ENCODE peak calls at places on chromosomes 4 and X, in seven cellular contexts. Q is OCI-LY7, W is right cardiac atrium, E is ovary, X is mammary epithelial cell, N is AG04450, U is SJSA1. B is an unnamed sample.

GRCh38 chrX:9662148-9662547 is 103.5 kb downstream of the GPR143 start:
- DNase-seq in Q (no peak), W (no peak), E (no peak), X (no peak), N (no peak), U (peak; percentile 65), B (no peak)

GRCh38 chr4:186755550-186756519 is 32.2 kb upstream of the FAT1 start:
- DNase-seq in Q (no peak), W (no peak), E (no peak), X (no peak), N (no peak), U (no peak), B (no peak)

GRCh38 chrX:9873952-9874351 is 87.7 kb downstream of the SHROOM2 start:
- DNase-seq in Q (peak; percentile 45), W (peak; percentile 59), E (no peak), X (no peak), N (no peak), U (no peak), B (no peak)

GRCh38 chr4:133095591-133095990 is 53.5 kb upstream of the PCDH10 start:
- DNase-seq in Q (no peak), W (no peak), E (no peak), X (no peak), N (no peak), U (no peak), B (no peak)

GRCh38 chrX:39736219-39737211 is 361.2 kb downstream of the BCOR start:
- DNase-seq in Q (no peak), W (peak; percentile 95), E (peak; percentile 77), X (peak; percentile 48), N (no peak), U (peak; percentile 80), B (peak; percentile 83)

GRCh38 chr4:147103403-147103946 is 157.8 kb upstream of the TTC29 start:
- DNase-seq in Q (no peak), W (peak; percentile 64), E (peak; percentile 34), X (peak; percentile 83), N (peak; percentile 81), U (peak; percentile 68), B (no peak)

GRCh38 chr4:119589165-119589564 is 39.4 kb downstream of the PDE5A start:
- DNase-seq in Q (no peak), W (no peak), E (no peak), X (no peak), N (no peak), U (no peak), B (no peak)

GRCh38 chrX:21590012-21590776 is 67.9 kb downstream of the KLHL34 start:
- DNase-seq in Q (no peak), W (no peak), E (no peak), X (no peak), N (no peak), U (no peak), B (no peak)

GRCh38 chrX:2679534-2680485 is 11.3 kb upstream of the CD99 start:
- DNase-seq in Q (no peak), W (no peak), E (no peak), X (no peak), N (no peak), U (no peak), B (no peak)
- H3K27ac ChIP-seq in Q (no peak overlapping the region), W (no peak overlapping the region), E (no peak overlapping the region), X (no peak overlapping the region), N (peak overlapping the region; percentile 21), U (no peak overlapping the region), B (no peak overlapping the region)

GRCh38 chr4:26173619-26174018 is 147.2 kb upstream of the RBPJ start:
- DNase-seq in Q (no peak), W (no peak), E (no peak), X (no peak), N (peak; percentile 84), U (peak; percentile 58), B (peak; percentile 59)
- H3K27ac ChIP-seq in Q (no peak overlapping the region), W (no peak overlapping the region), E (no peak overlapping the region), X (no peak overlapping the region), N (peak overlapping the region; percentile 75), U (no peak overlapping the region), B (no peak overlapping the region)

DNA sequence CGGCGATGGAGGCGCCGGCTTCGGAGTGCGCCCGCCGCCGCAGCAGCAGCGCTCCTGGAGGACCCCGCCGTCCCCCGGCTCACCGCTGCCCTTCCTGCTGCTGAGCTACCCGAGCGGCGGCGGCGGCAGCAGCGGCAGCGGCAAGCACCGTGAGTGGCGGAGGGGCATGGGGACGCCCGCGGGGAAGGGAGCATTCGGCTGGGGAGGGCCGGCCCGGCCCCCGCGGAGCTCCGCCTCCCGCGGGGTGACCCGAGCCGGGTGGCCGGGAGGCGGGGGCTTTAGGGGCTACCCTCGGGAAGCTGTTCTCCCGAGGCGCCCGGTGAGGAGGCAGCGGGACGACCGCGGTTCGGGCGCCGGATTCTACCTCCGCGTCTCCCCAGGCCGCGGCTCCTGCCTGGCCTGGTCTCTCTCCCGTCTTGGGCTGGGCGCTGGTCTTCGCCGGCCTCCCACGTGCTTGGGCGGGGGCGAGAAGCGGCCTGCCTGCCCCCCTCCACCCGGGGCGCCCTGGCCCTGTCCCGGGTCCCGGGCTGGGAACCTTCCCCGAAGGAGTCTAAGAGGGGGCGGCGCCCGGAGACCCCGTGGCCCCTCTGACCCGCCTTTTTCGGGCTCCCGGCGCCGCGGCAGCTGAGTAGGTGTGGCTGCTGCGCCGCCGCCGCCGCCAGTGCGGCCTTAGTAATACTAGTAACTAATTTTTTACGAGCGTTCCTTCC is 16.5 kb upstream of the RUFY3 start:
- DNase-seq in Q (peak; percentile 77), W (peak; percentile 91), E (peak; percentile 71), X (peak; percentile 81), N (no peak), U (peak; percentile 73), B (peak; percentile 87)
- H3K27ac ChIP-seq in Q (peak overlapping the region; percentile 77), W (peak overlapping the region; percentile 97), E (peak overlapping the region; percentile 93), X (peak overlapping the region; percentile 73), N (peak overlapping the region; percentile 54), U (peak overlapping the region; percentile 62), B (peak overlapping the region; percentile 98)

GRCh38 chr4:1834047-1834769 is 21.7 kb downstream of the LETM1 start:
- DNase-seq in Q (no peak), W (peak; percentile 36), E (no peak), X (no peak), N (no peak), U (no peak), B (no peak)
- H3K27ac ChIP-seq in Q (peak overlapping the region; percentile 19), W (no peak overlapping the region), E (no peak overlapping the region), X (no peak overlapping the region), N (no peak overlapping the region), U (no peak overlapping the region), B (no peak overlapping the region)

GRCh38 chrX:80181079-80181478 is 166.5 kb downstream of the TBX22 start:
- DNase-seq in Q (no peak), W (no peak), E (no peak), X (no peak), N (no peak), U (no peak), B (no peak)

GRCh38 chrX:80184854-80185253 is 170.3 kb downstream of the TBX22 start:
- DNase-seq in Q (no peak), W (no peak), E (no peak), X (no peak), N (no peak), U (no peak), B (no peak)
- H3K27ac ChIP-seq in Q (no peak overlapping the region), W (no peak overlapping the region), E (no peak overlapping the region), X (no peak overlapping the region), N (no peak overlapping the region), U (no peak overlapping the region), B (no peak overlapping the region)

GRCh38 chrX:100635989-100636320 is 651 bp downstream of the TSPAN6 start:
- DNase-seq in Q (no peak), W (no peak), E (no peak), X (no peak), N (no peak), U (no peak), B (no peak)
- H3K27ac ChIP-seq in Q (no peak overlapping the region), W (peak overlapping the region; percentile 30), E (peak overlapping the region; percentile 80), X (peak overlapping the region; percentile 61), N (no peak overlapping the region), U (peak overlapping the region; percentile 34), B (peak overlapping the region; percentile 46)

GRCh38 chr4:36385951-36386561 is 104.6 kb downstream of the DTHD1 start:
- DNase-seq in Q (peak; percentile 34), W (no peak), E (no peak), X (no peak), N (no peak), U (no peak), B (no peak)
- H3K27ac ChIP-seq in Q (no peak overlapping the region), W (no peak overlapping the region), E (no peak overlapping the region), X (no peak overlapping the region), N (no peak overlapping the region), U (no peak overlapping the region), B (no peak overlapping the region)

GRCh38 chr4:141130947-141131545 is 2.2 kb downstream of the RNF150 start:
- DNase-seq in Q (no peak), W (no peak), E (no peak), X (no peak), N (no peak), U (no peak), B (no peak)
- H3K27ac ChIP-seq in Q (no peak overlapping the region), W (peak overlapping the region; percentile 76), E (peak overlapping the region; percentile 73), X (no peak overlapping the region), N (no peak overlapping the region), U (no peak overlapping the region), B (no peak overlapping the region)

DNA sequence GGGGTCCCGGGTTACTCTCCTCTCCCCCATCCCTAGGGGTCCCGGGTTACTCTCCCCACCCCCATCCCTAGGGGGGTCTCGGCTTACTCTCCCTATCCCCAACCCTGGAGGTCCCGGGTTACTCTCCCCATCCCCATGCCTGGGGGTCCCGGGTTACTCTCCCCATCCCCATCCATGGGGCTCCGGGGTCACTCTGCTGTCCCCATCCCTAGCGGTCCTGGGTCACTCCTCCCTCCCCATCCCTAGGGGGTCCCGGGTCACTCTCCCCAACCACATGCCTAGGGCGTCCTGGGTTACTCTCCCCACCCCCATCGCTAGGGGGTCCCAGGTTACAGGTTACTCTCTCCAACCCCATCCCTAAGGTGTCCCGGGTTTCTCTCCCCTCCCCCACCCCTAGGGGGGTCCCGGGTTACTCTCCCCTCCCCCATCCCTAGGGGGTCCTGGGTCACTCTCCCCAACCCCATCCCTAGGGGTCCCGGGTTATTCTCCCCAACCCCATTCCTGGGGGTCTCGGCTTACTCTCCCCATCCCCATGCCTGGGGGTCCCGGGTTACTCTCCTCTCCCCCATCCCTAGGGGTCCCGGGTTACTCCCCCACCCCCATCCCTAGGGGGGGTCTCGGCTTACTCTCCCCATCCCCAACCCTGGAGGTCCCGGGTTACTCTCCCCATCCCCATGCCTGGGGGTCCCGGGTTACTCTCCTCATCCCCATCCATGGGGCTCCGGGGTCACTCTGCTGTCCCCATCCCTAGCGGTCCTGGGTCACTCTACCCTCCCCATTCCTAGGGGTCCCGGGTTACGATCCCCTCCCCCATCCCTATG is 823 bp downstream of the ASMTL start:
- DNase-seq in Q (no peak), W (peak; percentile 74), E (peak; percentile 51), X (no peak), N (no peak), U (peak; percentile 43), B (peak; percentile 48)
- H3K27ac ChIP-seq in Q (peak overlapping the region; percentile 58), W (no peak overlapping the region), E (peak overlapping the region; percentile 51), X (no peak overlapping the region), N (no peak overlapping the region), U (no peak overlapping the region), B (no peak overlapping the region)